ENCODE peak calls at places on chromosome 2, in nine cellular contexts. One of them, this sample, is unnamed.

GRCh38 chr2:212539145-212539880 is 711 bp upstream of the ERBB4 start:
- DNase-seq in thyroid gland: peak
- DNase-seq in NCI-H1436: peak
- DNase-seq in thoracic aorta: no peak
- DNase-seq in neuronal stem cell: peak
- DNase-seq in GM20000: no peak
- DNase-seq in hypothalamus: peak
- DNase-seq in NCI-H748 treated with DMSO at 0.1 percent for 48 hours: peak
- DNase-seq in AG08396: peak
- DNase-seq in this sample: no peak

GRCh38 chr2:127584516-127585033 is 49.1 kb downstream of the MYO7B start:
- DNase-seq in thyroid gland: no peak
- DNase-seq in NCI-H1436: no peak
- DNase-seq in thoracic aorta: no peak
- DNase-seq in neuronal stem cell: no peak
- DNase-seq in GM20000: no peak
- DNase-seq in hypothalamus: no peak
- DNase-seq in NCI-H748 treated with DMSO at 0.1 percent for 48 hours: no peak
- DNase-seq in AG08396: no peak
- DNase-seq in this sample: peak

GRCh38 chr2:15298769-15299168 is 262.4 kb downstream of the NBAS start:
- DNase-seq in thyroid gland: no peak
- DNase-seq in NCI-H1436: no peak
- DNase-seq in thoracic aorta: no peak
- DNase-seq in neuronal stem cell: no peak
- DNase-seq in GM20000: no peak
- DNase-seq in hypothalamus: no peak
- DNase-seq in NCI-H748 treated with DMSO at 0.1 percent for 48 hours: no peak
- DNase-seq in AG08396: no peak
- DNase-seq in this sample: no peak

GRCh38 chr2:24588294-24588693 is 97.2 kb downstream of the NCOA1 start:
- DNase-seq in thyroid gland: no peak
- DNase-seq in NCI-H1436: no peak
- DNase-seq in thoracic aorta: no peak
- DNase-seq in neuronal stem cell: no peak
- DNase-seq in GM20000: no peak
- DNase-seq in hypothalamus: no peak
- DNase-seq in NCI-H748 treated with DMSO at 0.1 percent for 48 hours: no peak
- DNase-seq in AG08396: no peak
- DNase-seq in this sample: no peak

GRCh38 chr2:218166791-218167190 is at the start of gene CXCR1:
- DNase-seq in thyroid gland: no peak
- DNase-seq in NCI-H1436: no peak
- DNase-seq in thoracic aorta: no peak
- DNase-seq in neuronal stem cell: no peak
- DNase-seq in GM20000: no peak
- DNase-seq in hypothalamus: no peak
- DNase-seq in NCI-H748 treated with DMSO at 0.1 percent for 48 hours: no peak
- DNase-seq in AG08396: no peak
- DNase-seq in this sample: no peak

GRCh38 chr2:127424598-127425379 is 6.6 kb downstream of the PROC start:
- DNase-seq in thyroid gland: no peak
- DNase-seq in NCI-H1436: no peak
- DNase-seq in thoracic aorta: no peak
- DNase-seq in neuronal stem cell: no peak
- DNase-seq in GM20000: no peak
- DNase-seq in hypothalamus: no peak
- DNase-seq in NCI-H748 treated with DMSO at 0.1 percent for 48 hours: no peak
- DNase-seq in AG08396: peak
- DNase-seq in this sample: no peak

GRCh38 chr2:235690809-235691450 is 197.1 kb downstream of the AGAP1 start:
- DNase-seq in thyroid gland: no peak
- DNase-seq in NCI-H1436: no peak
- DNase-seq in thoracic aorta: no peak
- DNase-seq in neuronal stem cell: no peak
- DNase-seq in GM20000: no peak
- DNase-seq in hypothalamus: no peak
- DNase-seq in NCI-H748 treated with DMSO at 0.1 percent for 48 hours: no peak
- DNase-seq in AG08396: no peak
- DNase-seq in this sample: no peak

GRCh38 chr2:181172676-181173075 is 192.3 kb downstream of the UBE2E3 start:
- DNase-seq in thyroid gland: no peak
- DNase-seq in NCI-H1436: no peak
- DNase-seq in thoracic aorta: no peak
- DNase-seq in neuronal stem cell: no peak
- DNase-seq in GM20000: no peak
- DNase-seq in hypothalamus: no peak
- DNase-seq in NCI-H748 treated with DMSO at 0.1 percent for 48 hours: no peak
- DNase-seq in AG08396: no peak
- DNase-seq in this sample: no peak

GRCh38 chr2:239932881-239933735 is 92.0 kb downstream of the NDUFA10 start:
- DNase-seq in thyroid gland: no peak
- DNase-seq in NCI-H1436: no peak
- DNase-seq in thoracic aorta: no peak
- DNase-seq in neuronal stem cell: no peak
- DNase-seq in GM20000: no peak
- DNase-seq in hypothalamus: no peak
- DNase-seq in NCI-H748 treated with DMSO at 0.1 percent for 48 hours: no peak
- DNase-seq in AG08396: no peak
- DNase-seq in this sample: peak

GRCh38 chr2:158635961-158636601 is 159.0 kb upstream of the DAPL1 start:
- DNase-seq in thyroid gland: no peak
- DNase-seq in NCI-H1436: no peak
- DNase-seq in thoracic aorta: no peak
- DNase-seq in neuronal stem cell: no peak
- DNase-seq in GM20000: no peak
- DNase-seq in hypothalamus: no peak
- DNase-seq in NCI-H748 treated with DMSO at 0.1 percent for 48 hours: no peak
- DNase-seq in AG08396: no peak
- DNase-seq in this sample: no peak

GRCh38 chr2:100222844-100223243 is 80.5 kb upstream of the AFF3 start:
- DNase-seq in thyroid gland: no peak
- DNase-seq in NCI-H1436: no peak
- DNase-seq in thoracic aorta: no peak
- DNase-seq in neuronal stem cell: no peak
- DNase-seq in GM20000: no peak
- DNase-seq in hypothalamus: no peak
- DNase-seq in NCI-H748 treated with DMSO at 0.1 percent for 48 hours: no peak
- DNase-seq in AG08396: no peak
- DNase-seq in this sample: no peak